ENCODE peak calls at places on chromosome 3, in four cellular contexts. F, Z, T and H are unnamed samples.

GRCh38 chr3:24495334-24495994 is 814 bp upstream of the THRB start:
- DNase-seq in F (no peak), Z (peak), T (no peak), H (no peak)

GRCh38 chr3:29597376-29598008 is 316.6 kb downstream of the RBMS3 start:
- DNase-seq in F (no peak), Z (no peak), T (no peak), H (no peak)

GRCh38 chr3:195159819-195160175 is 111.2 kb downstream of the XXYLT1 start:
- DNase-seq in F (no peak), Z (no peak), T (no peak), H (no peak)

GRCh38 chr3:138329127-138329983 is at the start of gene NME9:
- DNase-seq in F (no peak), Z (peak), T (peak), H (peak)

GRCh38 chr3:49636883-49637609 is 37.1 kb upstream of the APEH start:
- DNase-seq in F (no peak), Z (no peak), T (no peak), H (no peak)

GRCh38 chr3:186270711-186271110 is 91.3 kb downstream of the DGKG start:
- DNase-seq in F (no peak), Z (no peak), T (no peak), H (no peak)

GRCh38 chr3:50168388-50168787 is 13.3 kb downstream of the SEMA3F start:
- DNase-seq in F (no peak), Z (no peak), T (no peak), H (no peak)

GRCh38 chr3:178982138-178982537 is 89.5 kb downstream of the ZMAT3 start:
- DNase-seq in F (no peak), Z (no peak), T (no peak), H (no peak)

GRCh38 chr3:58350627-58351013 is 17.9 kb downstream of the PXK start:
- DNase-seq in F (no peak), Z (no peak), T (peak), H (no peak)

GRCh38 chr3:67017211-67017610 is 19.1 kb downstream of the KBTBD8 start:
- DNase-seq in F (no peak), Z (peak), T (no peak), H (no peak)

GRCh38 chr3:182212479-182213076 is 500.9 kb downstream of the SOX2 start:
- DNase-seq in F (no peak), Z (no peak), T (no peak), H (no peak)

GRCh38 chr3:194814878-194815357 is 129.2 kb downstream of the FAM43A start:
- DNase-seq in F (no peak), Z (no peak), T (no peak), H (no peak)

GRCh38 chr3:196633658-196634151 is 5.8 kb upstream of the NRROS start:
- DNase-seq in F (no peak), Z (no peak), T (no peak), H (no peak)

GRCh38 chr3:128366136-128366535 is 100.6 kb downstream of the DNAJB8 start:
- DNase-seq in F (no peak), Z (no peak), T (no peak), H (no peak)

GRCh38 chr3:122258757-122259371 is 66.2 kb upstream of the CSTA start:
- DNase-seq in F (peak), Z (peak), T (no peak), H (peak)

GRCh38 chr3:125382323-125382722 is 7.2 kb upstream of the ZNF148 start:
- DNase-seq in F (no peak), Z (no peak), T (no peak), H (no peak)

GRCh38 chr3:30493912-30494311 is 112.5 kb upstream of the TGFBR2 start:
- DNase-seq in F (no peak), Z (no peak), T (no peak), H (no peak)

GRCh38 chr3:128194843-128195242 is 41.6 kb downstream of the EEFSEC start:
- DNase-seq in F (no peak), Z (no peak), T (no peak), H (no peak)

GRCh38 chr3:59212128-59212764 is 162.4 kb upstream of the CFAP20DC start:
- DNase-seq in F (peak), Z (peak), T (peak), H (peak)

GRCh38 chr3:191762323-191762960 is 301.5 kb downstream of the PYDC2 start:
- DNase-seq in F (no peak), Z (no peak), T (no peak), H (no peak)

GRCh38 chr3:190266265-190266914 is 55.9 kb downstream of the CLDN1 start:
- DNase-seq in F (no peak), Z (no peak), T (no peak), H (no peak)

GRCh38 chr3:120144267-120144666 is 50.0 kb upstream of the GSK3B start:
- DNase-seq in F (no peak), Z (no peak), T (no peak), H (no peak)

GRCh38 chr3:16589120-16589519 is 16.1 kb downstream of the DAZL start:
- DNase-seq in F (no peak), Z (no peak), T (no peak), H (no peak)

GRCh38 chr3:128392812-128393544 is 73.7 kb downstream of the DNAJB8 start:
- DNase-seq in F (no peak), Z (no peak), T (no peak), H (no peak)

GRCh38 chr3:128515967-128516366 is 23.0 kb upstream of the GATA2 start:
- DNase-seq in F (no peak), Z (no peak), T (no peak), H (no peak)

GRCh38 chr3:197793246-197793645 is 2.2 kb downstream of the LRCH3 start:
- DNase-seq in F (peak), Z (no peak), T (no peak), H (no peak)

GRCh38 chr3:73351423-73352071 is 273.2 kb downstream of the PDZRN3 start:
- DNase-seq in F (no peak), Z (no peak), T (no peak), H (no peak)

GRCh38 chr3:1723726-1724125 is 374.9 kb upstream of the CNTN4 start:
- DNase-seq in F (no peak), Z (no peak), T (no peak), H (no peak)

GRCh38 chr3:40690696-40691597 is 166.2 kb downstream of the ZNF621 start:
- DNase-seq in F (no peak), Z (no peak), T (no peak), H (no peak)
- TF ChIP-seq POLR2AphosphoS5 in F (no peak), Z (no peak), T (no peak), H (no peak)

GRCh38 chr3:184524981-184525336 is 36.6 kb upstream of the EPHB3 start:
- DNase-seq in F (no peak), Z (no peak), T (no peak), H (no peak)
- TF ChIP-seq SPI1 in F (peak), Z (peak), T (peak), H (peak)

GRCh38 chr3:12841085-12841969 is at the start of gene RPL32:
- DNase-seq in F (peak), Z (peak), T (peak), H (peak)
- TF ChIP-seq POLR2AphosphoS5 in F (peak), Z (peak), T (peak), H (peak)

GRCh38 chr3:44511238-44511567 is 33.7 kb upstream of the ZNF445 start:
- DNase-seq in F (no peak), Z (no peak), T (no peak), H (no peak)

GRCh38 chr3:44506556-44506955 is 29.1 kb upstream of the ZNF445 start:
- DNase-seq in F (no peak), Z (no peak), T (no peak), H (no peak)

GRCh38 chr3:44506961-44507360 is 29.5 kb upstream of the ZNF445 start:
- DNase-seq in F (no peak), Z (no peak), T (no peak), H (no peak)

GRCh38 chr3:44509393-44509921 is 32.0 kb upstream of the ZNF445 start:
- DNase-seq in F (no peak), Z (peak), T (peak), H (no peak)

GRCh38 chr3:44509985-44510360 is 32.5 kb upstream of the ZNF445 start:
- DNase-seq in F (no peak), Z (peak), T (no peak), H (no peak)
- TF ChIP-seq SPI1 in F (no peak), Z (no peak), T (peak), H (peak)

GRCh38 chr3:111924283-111924682 is 54.5 kb upstream of the ABHD10 start:
- DNase-seq in F (no peak), Z (no peak), T (no peak), H (no peak)
- TF ChIP-seq POLR2AphosphoS5 in F (no peak), Z (no peak), T (no peak), H (no peak)

GRCh38 chr3:14876942-14877341 is 58.2 kb downstream of the FGD5 start:
- DNase-seq in F (no peak), Z (no peak), T (no peak), H (no peak)
- TF ChIP-seq SPI1 in F (no peak), Z (no peak), T (no peak), H (no peak)

DNA sequence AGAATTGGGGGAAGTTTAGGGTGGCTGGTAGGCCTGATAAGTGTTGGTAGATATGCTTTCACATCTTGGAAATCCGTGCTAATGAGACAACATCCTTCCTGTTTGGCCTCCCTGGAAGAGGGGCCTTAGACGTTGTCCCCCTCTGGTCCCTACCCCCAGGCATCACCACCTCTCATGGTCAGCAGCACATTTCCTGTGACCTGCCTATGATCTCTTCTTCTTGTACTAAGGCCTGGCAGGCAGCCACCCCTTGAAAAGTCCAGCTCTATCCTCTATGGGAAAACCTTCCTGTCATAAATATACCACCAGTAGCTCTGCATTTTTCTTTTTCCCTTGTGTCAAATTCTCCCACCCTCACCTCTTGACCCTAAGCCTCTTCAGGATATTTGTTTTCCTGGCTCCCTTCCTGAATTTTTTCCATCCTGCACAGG is 107.7 kb downstream of the SNRK start:
- DNase-seq in F (no peak), Z (no peak), T (no peak), H (no peak)
- TF ChIP-seq POLR2AphosphoS5 in F (no peak), Z (no peak), T (no peak), H (no peak)

GRCh38 chr3:111809196-111809595 is 49.9 kb upstream of the PHLDB2 start:
- DNase-seq in F (no peak), Z (no peak), T (no peak), H (no peak)

GRCh38 chr3:111807826-111808225 is 51.2 kb upstream of the PHLDB2 start:
- DNase-seq in F (no peak), Z (no peak), T (no peak), H (no peak)

GRCh38 chr3:111811811-111812210 is 47.3 kb upstream of the PHLDB2 start:
- DNase-seq in F (no peak), Z (no peak), T (no peak), H (no peak)

GRCh38 chr3:111810909-111811308 is 48.2 kb upstream of the PHLDB2 start:
- DNase-seq in F (no peak), Z (no peak), T (no peak), H (no peak)

GRCh38 chr3:111808439-111808838 is 50.6 kb upstream of the PHLDB2 start:
- DNase-seq in F (no peak), Z (no peak), T (no peak), H (no peak)
- TF ChIP-seq SPI1 in F (no peak), Z (no peak), T (no peak), H (no peak)